ENCODE peak calls at places on chromosome 1, in seven cellular contexts. R is WTC11, H is suprapubic skin, V is memory B cell, U is H9, F is dermis microvascular lymphatic vessel endothelial cell, P is SJSA1. C is an unnamed sample.

GRCh38 chr1:202189919-202190715 is 3.5 kb upstream of the LGR6 start:
- DNase-seq in U (peak), F (no peak), R (peak), P (no peak), V (no peak), H (no peak), C (peak)

GRCh38 chr1:8910331-8910730 is 31.8 kb upstream of the ENO1 start:
- DNase-seq in P (no peak), V (no peak), F (no peak), H (no peak), U (peak), R (no peak), C (no peak)

GRCh38 chr1:233368106-233368783 is 40.7 kb downstream of the MAP3K21 start:
- DNase-seq in F (no peak), P (no peak), U (no peak), R (no peak), H (no peak), V (no peak), C (no peak)

GRCh38 chr1:115282825-115283224 is 55.2 kb downstream of the NGF start:
- DNase-seq in F (no peak), V (no peak), U (no peak), P (no peak), H (no peak), R (no peak), C (no peak)

GRCh38 chr1:88134983-88135921 is 548.8 kb upstream of the PKN2 start:
- DNase-seq in H (no peak), F (no peak), P (no peak), U (no peak), R (no peak), V (no peak), C (no peak)

GRCh38 chr1:18530567-18531502 is 50.1 kb downstream of the KLHDC7A start:
- DNase-seq in P (peak), F (peak), H (peak), R (peak), V (no peak), U (peak), C (no peak)

GRCh38 chr1:104745875-104746274 is 996.2 kb downstream of the AMY1C start:
- DNase-seq in R (no peak), F (no peak), H (no peak), V (no peak), U (no peak), P (no peak), C (no peak)

GRCh38 chr1:179926494-179927205 is 28.0 kb upstream of the CEP350 start:
- DNase-seq in H (no peak), U (no peak), V (no peak), F (no peak), R (no peak), P (no peak), C (no peak)

GRCh38 chr1:47774986-47775834 is 222.0 kb downstream of the TRABD2B start:
- DNase-seq in F (no peak), U (no peak), H (no peak), V (no peak), R (no peak), P (no peak), C (no peak)

GRCh38 chr1:75165264-75165663 is 31.1 kb downstream of the LHX8 start:
- DNase-seq in U (no peak), R (no peak), V (no peak), P (no peak), H (no peak), F (no peak), C (no peak)

GRCh38 chr1:201495447-201496295 is 11.3 kb downstream of the CSRP1 start:
- DNase-seq in H (peak), V (no peak), P (no peak), U (no peak), F (no peak), R (no peak), C (peak)

GRCh38 chr1:223556414-223557124 is 108.9 kb downstream of the CAPN8 start:
- DNase-seq in F (no peak), R (peak), U (peak), P (no peak), H (no peak), V (peak), C (peak)

C was measured in lung microvascular endothelial cell.